ENCODE peak calls at places on chromosomes 13 and 19, in seven cellular contexts. L, Q, V, F, T, Z and W are unnamed samples.

GRCh38 chr13:39527961-39528720 is 74.9 kb downstream of the LHFPL6 start:
- DNase-seq in L (no peak), Q (no peak), V (no peak), F (no peak), T (no peak), Z (peak), W (no peak)

GRCh38 chr13:28056970-28057712 is 43.2 kb downstream of the FLT3 start:
- DNase-seq in L (no peak), Q (no peak), V (no peak), F (no peak), T (no peak), Z (no peak), W (no peak)

GRCh38 chr13:30715837-30716236 is 19.5 kb upstream of the ALOX5AP start:
- DNase-seq in L (no peak), Q (no peak), V (no peak), F (no peak), T (no peak), Z (no peak), W (no peak)

GRCh38 chr13:113839536-113840204 is 24.2 kb downstream of the GAS6 start:
- DNase-seq in L (no peak), Q (no peak), V (no peak), F (no peak), T (no peak), Z (no peak), W (no peak)

GRCh38 chr13:107018285-107018684 is 450.3 kb upstream of the ARGLU1 start:
- DNase-seq in L (no peak), Q (no peak), V (no peak), F (no peak), T (no peak), Z (no peak), W (no peak)

GRCh38 chr13:101649490-101650126 is 197.1 kb downstream of the ITGBL1 start:
- DNase-seq in L (no peak), Q (no peak), V (no peak), F (no peak), T (no peak), Z (no peak), W (no peak)

GRCh38 chr19:31378404-31378803 is 29.2 kb upstream of the TSHZ3 start:
- DNase-seq in L (no peak), Q (no peak), V (no peak), F (no peak), T (no peak), Z (no peak), W (no peak)

GRCh38 chr19:34837262-34837661 is 64.2 kb upstream of the ZNF599 start:
- DNase-seq in L (no peak), Q (no peak), V (no peak), F (no peak), T (no peak), Z (no peak), W (no peak)

GRCh38 chr19:44142014-44142523 is 715 bp downstream of the ZNF234 start:
- DNase-seq in L (no peak), Q (no peak), V (no peak), F (no peak), T (no peak), Z (no peak), W (peak)